ENCODE peak calls at places on chromosomes 3 and 15, in seven cellular contexts. L is mesothelial cell of epicardium, Y is kidney, Q is GM12865, F is dorsolateral prefrontal cortex, I is GM13977, B is astrocyte of the spinal cord. Z is an unnamed sample.

GRCh38 chr3:133837487-133838295 is 32.1 kb downstream of the SRPRB start:
- DNase-seq in I (no peak), B (no peak), F (no peak), Q (no peak), L (no peak), Y (no peak), Z (no peak)

GRCh38 chr3:195701042-195701910 is 19.5 kb upstream of the MUC20 start:
- DNase-seq in F (no peak), Q (no peak), B (no peak), Y (no peak), L (no peak), I (no peak), Z (no peak)

GRCh38 chr3:45795882-45796765 is at the start of gene SLC6A20:
- DNase-seq in L (no peak), I (peak), B (no peak), Q (no peak), Y (no peak), F (no peak), Z (no peak)

GRCh38 chr3:114626751-114627150 is 332.9 kb downstream of the TIGIT start:
- DNase-seq in B (peak), Y (no peak), F (no peak), L (no peak), I (no peak), Q (no peak), Z (no peak)

GRCh38 chr3:122199552-122199951 is 16.1 kb downstream of the CASR start:
- DNase-seq in Q (no peak), F (no peak), B (no peak), Y (no peak), L (no peak), I (no peak), Z (no peak)

GRCh38 chr3:123271466-123272159 is 69.9 kb downstream of the SEC22A start:
- DNase-seq in I (no peak), B (no peak), Y (no peak), F (no peak), L (no peak), Q (no peak), Z (no peak)

GRCh38 chr3:159669024-159669476 is 319.6 kb upstream of the IL12A start:
- DNase-seq in L (no peak), F (no peak), Q (no peak), Y (peak), B (peak), I (no peak), Z (no peak)

GRCh38 chr3:197186887-197187588 is 111.4 kb downstream of the DLG1 start:
- DNase-seq in Q (peak), B (peak), L (no peak), I (peak), F (no peak), Y (no peak), Z (no peak)

GRCh38 chr15:56187665-56188064 is 56.0 kb downstream of the RFX7 start:
- DNase-seq in Y (no peak), I (no peak), F (no peak), L (no peak), B (no peak), Q (no peak), Z (no peak)

GRCh38 chr3:147906275-147906674 is 497.1 kb downstream of the ZIC1 start:
- DNase-seq in F (no peak), L (no peak), Y (no peak), Q (peak), I (no peak), B (peak), Z (no peak)

GRCh38 chr3:115671761-115672455 is 48.6 kb downstream of the GAP43 start:
- DNase-seq in I (no peak), F (no peak), L (no peak), Y (no peak), Q (peak), B (peak), Z (no peak)

GRCh38 chr15:29569533-29570092 is 252.7 kb downstream of the TJP1 start:
- DNase-seq in F (no peak), I (no peak), Y (no peak), L (no peak), B (no peak), Q (no peak), Z (no peak)

GRCh38 chr15:83581381-83581780 is 72.5 kb upstream of the ADAMTSL3 start:
- DNase-seq in L (no peak), F (no peak), Y (no peak), Q (no peak), B (no peak), I (no peak), Z (no peak)

GRCh38 chr3:73070675-73071575 is 9.5 kb downstream of the EBLN2 start:
- DNase-seq in Y (no peak), I (no peak), F (no peak), B (peak), Q (no peak), L (no peak), Z (no peak)

GRCh38 chr3:41598804-41599481 is 363.0 kb downstream of the ULK4 start:
- DNase-seq in I (no peak), Y (no peak), Q (no peak), B (peak), F (no peak), L (no peak), Z (no peak)

GRCh38 chr3:39376929-39377634 is 6.1 kb upstream of the SLC25A38 start:
- DNase-seq in I (no peak), F (no peak), L (no peak), Q (peak), Y (no peak), B (no peak), Z (no peak)

GRCh38 chr3:121490161-121490560 is 55.6 kb downstream of the POLQ start:
- DNase-seq in L (no peak), Q (no peak), F (no peak), I (no peak), Y (no peak), B (no peak), Z (no peak)

GRCh38 chr3:195803309-195803908 is 8.3 kb downstream of the MUC4 start:
- DNase-seq in F (no peak), I (no peak), Q (no peak), Y (no peak), L (no peak), B (no peak), Z (no peak)

GRCh38 chr15:79349526-79349925 is 38.6 kb downstream of the TMED3 start:
- DNase-seq in Y (no peak), F (no peak), L (no peak), I (no peak), B (no peak), Q (no peak), Z (no peak)

GRCh38 chr3:99638244-99638948 is at the start of gene COL8A1:
- DNase-seq in F (no peak), B (peak), I (no peak), Q (no peak), L (peak), Y (peak), Z (peak)

GRCh38 chr15:43190178-43190577 is 5.0 kb downstream of the CCNDBP1 start:
- DNase-seq in B (no peak), F (no peak), I (no peak), Y (no peak), L (no peak), Q (no peak), Z (no peak)

GRCh38 chr3:197168606-197169005 is 129.8 kb downstream of the DLG1 start:
- DNase-seq in L (no peak), F (no peak), I (no peak), Q (no peak), B (peak), Y (no peak), Z (no peak)

GRCh38 chr15:61528590-61528929 is 299.5 kb upstream of the RORA start:
- DNase-seq in L (no peak), F (no peak), Y (no peak), B (no peak), I (no peak), Q (no peak), Z (no peak)

GRCh38 chr3:196951371-196951770 is 9.0 kb upstream of the NCBP2 start:
- DNase-seq in Y (no peak), L (no peak), B (no peak), F (no peak), Q (no peak), I (no peak), Z (no peak)

GRCh38 chr3:50195501-50196252 is 4.3 kb downstream of the GNAT1 start:
- DNase-seq in F (no peak), I (no peak), Q (no peak), B (no peak), L (no peak), Y (no peak), Z (no peak)

GRCh38 chr15:58957101-58957973 is 23.9 kb upstream of the SLTM start:
- DNase-seq in I (peak), B (peak), L (no peak), Y (no peak), F (no peak), Q (peak), Z (no peak)

DNA sequence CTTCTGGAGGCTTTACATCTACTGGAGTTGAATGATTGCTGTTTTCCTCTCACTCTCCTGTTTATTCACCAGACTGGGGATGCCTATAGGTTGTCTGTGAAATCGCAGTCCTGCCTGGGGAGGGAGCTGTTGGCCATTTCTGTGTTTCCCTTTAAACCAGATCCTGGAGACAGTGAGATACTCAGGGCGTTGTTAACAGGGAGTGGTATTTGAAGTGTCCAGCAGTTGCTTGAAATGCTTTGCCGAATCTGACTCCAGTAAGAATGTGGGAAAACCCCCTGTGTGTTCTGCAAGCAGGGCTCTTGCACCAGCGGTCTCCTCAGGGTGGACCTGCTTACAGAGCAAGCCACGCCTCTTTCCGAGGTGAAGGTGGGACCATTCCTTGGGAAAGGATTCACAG is 4.3 kb upstream of the LRRK1 start:
- DNase-seq in I (no peak), B (no peak), L (no peak), F (no peak), Y (peak), Q (no peak), Z (no peak)
- TF ChIP-seq CTCF in I (no peak), B (peak), L (no peak), F (no peak), Y (no peak), Q (no peak), Z (peak)

GRCh38 chr15:38647683-38648082 is 83.1 kb upstream of the RASGRP1 start:
- DNase-seq in B (peak), F (no peak), Y (no peak), Q (no peak), L (no peak), I (no peak), Z (no peak)
- TF ChIP-seq CTCF in B (peak), F (peak), Y (peak), Q (no peak), L (no peak), I (no peak), Z (peak)

GRCh38 chr3:9806137-9806536 is 3.9 kb upstream of the TTLL3 start:
- DNase-seq in F (no peak), L (no peak), Q (no peak), I (no peak), Y (no peak), B (no peak), Z (no peak)

GRCh38 chr3:9803494-9803893 is 6.6 kb upstream of the TTLL3 start:
- DNase-seq in I (no peak), L (no peak), Q (no peak), B (no peak), F (peak), Y (no peak), Z (no peak)

GRCh38 chr3:9797196-9797945 is 4.5 kb downstream of the ARPC4 start:
- DNase-seq in Q (no peak), I (no peak), L (no peak), Y (no peak), F (no peak), B (no peak), Z (no peak)

GRCh38 chr3:9795212-9795611 is 2.3 kb downstream of the ARPC4 start:
- DNase-seq in I (no peak), F (no peak), L (no peak), Q (peak), Y (no peak), B (no peak), Z (no peak)

DNA sequence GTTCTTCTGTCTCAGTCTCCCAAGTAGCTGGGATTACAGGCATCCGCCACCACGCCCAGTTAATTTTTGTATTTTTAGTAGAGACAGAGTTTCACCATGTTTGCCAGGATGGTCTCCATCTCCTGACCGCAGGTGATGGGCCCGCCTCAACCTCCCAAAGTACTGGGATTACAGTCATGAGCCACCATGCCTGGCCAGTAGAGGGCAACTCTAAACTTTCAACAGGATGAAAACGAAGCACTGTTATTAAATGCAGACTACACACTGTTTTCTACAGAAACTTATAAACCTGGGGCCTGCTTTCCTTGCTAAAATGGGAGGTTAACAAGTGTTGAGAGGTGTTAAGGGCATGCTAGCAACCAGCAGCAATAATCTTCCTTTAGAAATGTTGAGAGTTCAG is 7.6 kb downstream of the ARPC4 start:
- DNase-seq in B (no peak), Q (no peak), Y (no peak), L (no peak), F (no peak), I (no peak), Z (no peak)
- TF ChIP-seq CTCF in B (peak), Q (peak), Y (peak), L (peak), F (no peak), I (peak), Z (peak)

GRCh38 chr15:41116872-41117242 is 777 bp upstream of the INO80 start:
- DNase-seq in I (no peak), Q (no peak), Y (no peak), F (no peak), B (no peak), L (no peak), Z (no peak)

GRCh38 chr15:41115088-41115651 is 910 bp downstream of the INO80 start:
- DNase-seq in L (no peak), Q (peak), F (no peak), B (peak), Y (no peak), I (peak), Z (no peak)

GRCh38 chr15:41116116-41116871 is at the start of gene INO80:
- DNase-seq in Q (peak), L (peak), Y (peak), B (peak), F (peak), I (peak), Z (peak)

DNA sequence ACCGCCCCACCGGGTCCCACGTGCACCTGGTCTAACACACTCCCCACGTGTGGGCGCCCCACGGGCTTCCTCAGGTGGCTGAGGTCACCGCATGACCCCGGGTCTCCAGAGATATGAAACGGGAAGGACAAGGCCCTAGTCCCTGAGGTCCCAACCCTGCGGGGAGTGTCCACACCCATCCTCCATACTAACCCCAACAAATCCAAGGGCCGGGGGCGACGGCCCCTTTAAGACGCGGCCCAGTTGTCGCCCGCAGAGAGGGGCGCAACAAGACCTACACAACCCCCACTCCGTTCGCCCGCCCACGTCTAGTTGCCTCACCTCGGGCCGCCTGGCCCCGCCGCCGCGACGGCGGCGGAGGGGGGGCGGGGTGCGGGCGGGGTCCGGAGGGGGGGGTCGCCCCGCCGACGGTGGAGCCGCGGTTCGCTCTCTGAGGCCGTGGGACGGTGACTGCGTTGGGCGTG is 396 bp downstream of the INO80 start:
- DNase-seq in I (no peak), B (no peak), Y (peak), Q (no peak), F (peak), L (no peak), Z (peak)
- TF ChIP-seq CTCF in I (no peak), B (no peak), Y (no peak), Q (no peak), F (no peak), L (no peak), Z (no peak)

GRCh38 chr15:89139613-89140499 is 51.6 kb downstream of the ABHD2 start:
- DNase-seq in Q (no peak), Y (no peak), L (no peak), F (peak), B (peak), I (no peak), Z (no peak)
- TF ChIP-seq CTCF in Q (no peak), Y (peak), L (no peak), F (peak), B (peak), I (no peak), Z (peak)

DNA sequence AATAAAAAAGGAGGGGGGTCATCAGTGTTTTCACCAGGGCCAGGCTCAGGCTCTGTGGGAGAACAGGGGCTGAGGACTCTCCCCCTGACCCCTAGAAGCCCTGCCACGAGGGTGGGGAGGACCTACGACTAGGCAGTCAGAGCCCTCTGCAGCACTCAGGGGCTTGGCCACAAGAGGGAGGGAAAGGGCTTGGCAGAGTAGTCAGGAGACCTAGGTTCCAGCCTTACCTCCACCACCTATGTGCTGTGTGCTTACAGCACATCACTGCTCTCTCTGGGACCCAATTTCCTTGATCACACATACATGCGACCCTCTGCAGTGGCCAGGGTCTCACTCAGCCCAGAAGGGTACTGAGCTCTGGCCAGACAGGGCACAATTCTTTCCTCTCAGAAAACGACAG is 16.3 kb upstream of the SKIC8 start:
- DNase-seq in F (no peak), I (no peak), Y (peak), L (no peak), B (no peak), Q (peak), Z (no peak)
- TF ChIP-seq CTCF in F (no peak), I (peak), Y (no peak), L (no peak), B (peak), Q (peak), Z (peak)

GRCh38 chr3:33931512-33931911 is 133.1 kb downstream of the PDCD6IP start:
- DNase-seq in Y (no peak), B (no peak), L (no peak), Q (no peak), I (no peak), F (no peak), Z (no peak)

GRCh38 chr3:33932010-33932764 is 133.8 kb downstream of the PDCD6IP start:
- DNase-seq in F (no peak), Q (no peak), L (no peak), I (no peak), Y (no peak), B (no peak), Z (no peak)

GRCh38 chr3:33929813-33930212 is 131.4 kb downstream of the PDCD6IP start:
- DNase-seq in I (no peak), L (no peak), Q (no peak), B (no peak), Y (no peak), F (no peak), Z (no peak)

GRCh38 chr3:33921608-33922007 is 123.2 kb downstream of the PDCD6IP start:
- DNase-seq in B (no peak), F (no peak), Y (no peak), I (no peak), L (no peak), Q (no peak), Z (no peak)

GRCh38 chr3:33926998-33927605 is 128.7 kb downstream of the PDCD6IP start:
- DNase-seq in I (no peak), Y (no peak), F (no peak), L (no peak), Q (no peak), B (no peak), Z (no peak)
- TF ChIP-seq CTCF in I (no peak), Y (no peak), F (no peak), L (no peak), Q (no peak), B (no peak), Z (no peak)

GRCh38 chr3:59775781-59776270 is 726.0 kb upstream of the CFAP20DC start:
- DNase-seq in L (no peak), Y (no peak), I (no peak), F (no peak), Q (no peak), B (no peak), Z (no peak)
- TF ChIP-seq CTCF in L (no peak), Y (no peak), I (no peak), F (no peak), Q (no peak), B (no peak), Z (no peak)

GRCh38 chr3:853489-853888 is 239.3 kb upstream of the CNTN6 start:
- DNase-seq in Y (no peak), I (no peak), L (no peak), Q (peak), B (no peak), F (no peak), Z (no peak)

GRCh38 chr3:852033-852432 is 240.8 kb upstream of the CNTN6 start:
- DNase-seq in Q (peak), I (peak), L (no peak), B (no peak), Y (no peak), F (no peak), Z (no peak)

DNA sequence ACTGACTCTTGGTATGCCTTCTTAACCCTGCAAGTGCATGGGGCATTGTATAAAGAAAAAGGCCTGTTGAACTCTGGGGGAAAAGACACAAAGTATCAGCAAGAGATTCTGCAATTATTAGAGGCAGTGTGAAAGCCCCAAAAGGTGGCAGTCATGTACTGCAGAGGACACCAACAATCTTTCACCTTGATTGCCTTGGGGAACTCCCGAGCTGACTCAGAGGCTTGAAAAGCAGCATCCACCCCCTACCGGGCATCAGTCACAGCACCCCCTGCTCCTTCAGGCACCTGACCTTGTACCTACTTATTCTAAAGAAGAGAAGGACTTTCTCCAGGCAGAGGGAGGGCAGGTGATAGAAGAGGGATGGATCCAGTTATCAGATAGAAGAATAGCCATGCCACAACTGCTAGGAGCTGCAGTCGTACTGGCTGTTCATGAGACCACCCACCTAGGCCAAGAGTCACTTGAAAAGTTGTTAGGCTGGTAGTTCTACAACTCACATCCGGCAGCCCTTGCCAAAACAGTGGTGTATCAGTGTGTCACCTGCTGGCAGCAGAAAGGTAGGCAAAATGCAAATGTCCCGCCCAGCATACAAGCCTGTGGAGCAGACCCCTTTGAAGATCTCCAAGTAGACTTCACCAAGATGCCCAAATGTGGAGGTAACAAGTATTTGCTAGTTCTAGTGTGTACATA is 241.6 kb upstream of the CNTN6 start:
- DNase-seq in Q (peak), I (peak), F (no peak), Y (no peak), L (no peak), B (no peak), Z (no peak)
- TF ChIP-seq CTCF in Q (peak), I (peak), F (no peak), Y (no peak), L (no peak), B (no peak), Z (no peak)

GRCh38 chr3:87047857-87048256 is 56.9 kb upstream of the VGLL3 start:
- DNase-seq in Y (no peak), Q (peak), F (no peak), I (no peak), L (no peak), B (no peak), Z (no peak)
- TF ChIP-seq CTCF in Y (no peak), Q (no peak), F (no peak), I (no peak), L (no peak), B (no peak), Z (no peak)